ENCODE peak calls at places on chromosomes 1 and 21, in seven cellular contexts. One of them, this sample, is unnamed.

GRCh38 chr1:93516164-93516563 is 68.2 kb downstream of the FNBP1L start:
- DNase-seq in IMR-90: no peak
- DNase-seq in mesendoderm: peak; percentile 25
- DNase-seq in H1: no peak
- DNase-seq in H9: no peak
- DNase-seq in trophoblast cell: peak; percentile 13
- DNase-seq in mesenchymal stem cell: no peak
- DNase-seq in this sample: no peak

GRCh38 chr1:153777648-153778047 is 2.4 kb downstream of the SLC27A3 start:
- DNase-seq in IMR-90: peak; percentile 21
- DNase-seq in mesenchymal stem cell: no peak
- DNase-seq in mesendoderm: no peak
- DNase-seq in trophoblast cell: no peak
- DNase-seq in H1: no peak
- DNase-seq in H9: no peak
- DNase-seq in this sample: no peak

GRCh38 chr1:55233149-55233777 is 18.1 kb upstream of the USP24 start:
- DNase-seq in IMR-90: peak; percentile 32
- DNase-seq in trophoblast cell: peak; percentile 17
- DNase-seq in H1: no peak
- DNase-seq in H9: no peak
- DNase-seq in mesendoderm: peak; percentile 95
- DNase-seq in mesenchymal stem cell: peak; percentile 44
- DNase-seq in this sample: no peak

GRCh38 chr1:234168061-234168724 is 205.1 kb upstream of the COA6 start:
- DNase-seq in mesenchymal stem cell: no peak
- DNase-seq in trophoblast cell: no peak
- DNase-seq in H9: no peak
- DNase-seq in H1: no peak
- DNase-seq in IMR-90: no peak
- DNase-seq in mesendoderm: no peak
- DNase-seq in this sample: no peak

GRCh38 chr1:233268389-233269022 is 27.0 kb downstream of the PCNX2 start:
- DNase-seq in H9: no peak
- DNase-seq in IMR-90: no peak
- DNase-seq in H1: no peak
- DNase-seq in mesendoderm: no peak
- DNase-seq in trophoblast cell: no peak
- DNase-seq in mesenchymal stem cell: no peak
- DNase-seq in this sample: no peak

GRCh38 chr1:243435824-243436223 is 180.0 kb downstream of the SDCCAG8 start:
- DNase-seq in H1: no peak
- DNase-seq in trophoblast cell: no peak
- DNase-seq in mesenchymal stem cell: no peak
- DNase-seq in H9: no peak
- DNase-seq in IMR-90: no peak
- DNase-seq in mesendoderm: no peak
- DNase-seq in this sample: no peak

GRCh38 chr1:18723206-18723605 is 92.6 kb downstream of the PAX7 start:
- DNase-seq in H1: no peak
- DNase-seq in mesenchymal stem cell: no peak
- DNase-seq in trophoblast cell: no peak
- DNase-seq in mesendoderm: no peak
- DNase-seq in IMR-90: no peak
- DNase-seq in H9: no peak
- DNase-seq in this sample: no peak

GRCh38 chr1:29895201-29895600 is 658.9 kb downstream of the PTPRU start:
- DNase-seq in mesenchymal stem cell: no peak
- DNase-seq in H1: no peak
- DNase-seq in trophoblast cell: no peak
- DNase-seq in IMR-90: no peak
- DNase-seq in H9: no peak
- DNase-seq in mesendoderm: no peak
- DNase-seq in this sample: no peak

GRCh38 chr1:114286179-114286578 is 132.5 kb upstream of the SYT6 start:
- DNase-seq in H9: no peak
- DNase-seq in mesendoderm: no peak
- DNase-seq in IMR-90: peak; percentile 31
- DNase-seq in H1: no peak
- DNase-seq in mesenchymal stem cell: no peak
- DNase-seq in trophoblast cell: no peak
- DNase-seq in this sample: no peak

GRCh38 chr1:235946570-235946981 is 79.9 kb upstream of the LYST start:
- DNase-seq in mesenchymal stem cell: peak; percentile 96
- DNase-seq in trophoblast cell: no peak
- DNase-seq in mesendoderm: no peak
- DNase-seq in IMR-90: peak; percentile 90
- DNase-seq in H9: no peak
- DNase-seq in H1: no peak
- DNase-seq in this sample: no peak

GRCh38 chr1:29382851-29383588 is 146.7 kb downstream of the PTPRU start:
- DNase-seq in mesenchymal stem cell: no peak
- DNase-seq in IMR-90: no peak
- DNase-seq in mesendoderm: no peak
- DNase-seq in trophoblast cell: no peak
- DNase-seq in H9: no peak
- DNase-seq in H1: no peak
- DNase-seq in this sample: no peak

GRCh38 chr1:200510228-200510623 is 100.4 kb upstream of the ZNF281 start:
- DNase-seq in H1: peak; percentile 83
- DNase-seq in mesenchymal stem cell: peak; percentile 84
- DNase-seq in mesendoderm: peak; percentile 82
- DNase-seq in trophoblast cell: peak; percentile 98
- DNase-seq in H9: peak; percentile 76
- DNase-seq in IMR-90: peak; percentile 88
- DNase-seq in this sample: peak; percentile 84

GRCh38 chr1:71311396-71311795 is 230.6 kb upstream of the ZRANB2 start:
- DNase-seq in H1: no peak
- DNase-seq in trophoblast cell: no peak
- DNase-seq in mesenchymal stem cell: no peak
- DNase-seq in H9: no peak
- DNase-seq in IMR-90: no peak
- DNase-seq in mesendoderm: no peak
- DNase-seq in this sample: no peak

GRCh38 chr1:1033009-1033587 is 13.2 kb downstream of the AGRN start:
- DNase-seq in trophoblast cell: peak; percentile 75
- DNase-seq in mesendoderm: peak; percentile 98
- DNase-seq in H1: peak; percentile 97
- DNase-seq in mesenchymal stem cell: peak; percentile 84
- DNase-seq in H9: peak; percentile 97
- DNase-seq in IMR-90: peak; percentile 63
- DNase-seq in this sample: peak; percentile 96

GRCh38 chr21:44730028-44730395 is 18.6 kb upstream of the TSPEAR start:
- DNase-seq in IMR-90: no peak
- DNase-seq in H1: peak; percentile 34
- DNase-seq in H9: no peak
- DNase-seq in mesenchymal stem cell: no peak
- DNase-seq in mesendoderm: no peak
- DNase-seq in trophoblast cell: no peak
- DNase-seq in this sample: no peak

GRCh38 chr1:44043176-44044070 is 12.2 kb upstream of the SLC6A9 start:
- DNase-seq in H1: no peak
- DNase-seq in mesendoderm: no peak
- DNase-seq in trophoblast cell: no peak
- DNase-seq in H9: no peak
- DNase-seq in mesenchymal stem cell: no peak
- DNase-seq in IMR-90: no peak
- DNase-seq in this sample: no peak

GRCh38 chr1:175137369-175137768 is 55.2 kb downstream of the KIAA0040 start:
- DNase-seq in H1: no peak
- DNase-seq in IMR-90: no peak
- DNase-seq in mesenchymal stem cell: no peak
- DNase-seq in trophoblast cell: no peak
- DNase-seq in H9: no peak
- DNase-seq in mesendoderm: no peak
- DNase-seq in this sample: no peak

GRCh38 chr1:108831225-108831624 is 25.7 kb downstream of the AKNAD1 start:
- DNase-seq in trophoblast cell: peak; percentile 96
- DNase-seq in IMR-90: peak; percentile 89
- DNase-seq in mesendoderm: no peak
- DNase-seq in mesenchymal stem cell: peak; percentile 93
- DNase-seq in H1: no peak
- DNase-seq in H9: no peak
- DNase-seq in this sample: no peak

GRCh38 chr1:94579876-94580294 is 38.3 kb upstream of the F3 start:
- DNase-seq in H9: peak; percentile 69
- DNase-seq in IMR-90: peak; percentile 98
- DNase-seq in mesenchymal stem cell: peak; percentile 94
- DNase-seq in H1: no peak
- DNase-seq in mesendoderm: peak; percentile 97
- DNase-seq in trophoblast cell: peak; percentile 97
- DNase-seq in this sample: no peak

GRCh38 chr1:25095635-25096200 is 136.6 kb downstream of the SYF2 start:
- DNase-seq in mesenchymal stem cell: no peak
- DNase-seq in trophoblast cell: no peak
- DNase-seq in H1: no peak
- DNase-seq in mesendoderm: no peak
- DNase-seq in IMR-90: no peak
- DNase-seq in H9: no peak
- DNase-seq in this sample: no peak

DNA sequence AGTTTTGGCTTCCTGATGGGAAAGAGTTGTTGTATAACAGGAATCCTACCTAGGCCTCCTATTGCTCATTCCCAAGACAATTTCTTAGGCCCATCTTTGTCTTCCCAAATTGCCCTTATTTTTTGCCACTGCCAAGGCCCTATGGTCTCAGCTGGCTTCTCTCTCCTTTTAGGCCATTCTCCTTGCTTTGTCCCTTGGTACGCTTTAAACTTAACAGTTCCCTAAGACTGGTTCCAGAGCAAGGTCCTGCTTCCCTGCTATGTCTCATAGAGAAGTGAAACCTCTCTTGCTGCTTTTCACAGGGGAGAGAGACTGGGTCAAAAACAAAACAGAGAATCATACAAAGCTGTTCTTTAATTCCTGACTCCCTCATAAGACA is 77.1 kb downstream of the XCL2 start:
- DNase-seq in mesenchymal stem cell: no peak
- DNase-seq in mesendoderm: no peak
- DNase-seq in H1: no peak
- DNase-seq in trophoblast cell: no peak
- DNase-seq in IMR-90: no peak
- DNase-seq in H9: no peak
- DNase-seq in this sample: no peak
- H2BK120ac ChIP-seq in mesenchymal stem cell: no peak overlapping the region
- H2BK120ac ChIP-seq in mesendoderm: no peak overlapping the region
- H2BK120ac ChIP-seq in H1: no peak overlapping the region
- H2BK120ac ChIP-seq in trophoblast cell: peak overlapping the region; percentile 30
- H2BK120ac ChIP-seq in IMR-90: no peak overlapping the region
- H2BK120ac ChIP-seq in H9: no peak overlapping the region
- H2BK120ac ChIP-seq in this sample: no peak overlapping the region

GRCh38 chr1:87682565-87682964 is 353.9 kb downstream of the LMO4 start:
- DNase-seq in H9: no peak
- DNase-seq in IMR-90: no peak
- DNase-seq in H1: no peak
- DNase-seq in trophoblast cell: no peak
- DNase-seq in mesenchymal stem cell: no peak
- DNase-seq in mesendoderm: no peak
- DNase-seq in this sample: no peak

GRCh38 chr1:87683557-87683956 is 354.9 kb downstream of the LMO4 start:
- DNase-seq in mesenchymal stem cell: no peak
- DNase-seq in H1: no peak
- DNase-seq in mesendoderm: no peak
- DNase-seq in IMR-90: no peak
- DNase-seq in trophoblast cell: no peak
- DNase-seq in H9: no peak
- DNase-seq in this sample: no peak

GRCh38 chr1:87674791-87675190 is 346.1 kb downstream of the LMO4 start:
- DNase-seq in trophoblast cell: peak; percentile 16
- DNase-seq in H1: no peak
- DNase-seq in mesendoderm: no peak
- DNase-seq in H9: no peak
- DNase-seq in mesenchymal stem cell: no peak
- DNase-seq in IMR-90: no peak
- DNase-seq in this sample: no peak

GRCh38 chr1:87673748-87674147 is 345.1 kb downstream of the LMO4 start:
- DNase-seq in IMR-90: no peak
- DNase-seq in trophoblast cell: no peak
- DNase-seq in H1: no peak
- DNase-seq in mesenchymal stem cell: no peak
- DNase-seq in H9: no peak
- DNase-seq in mesendoderm: no peak
- DNase-seq in this sample: no peak

DNA sequence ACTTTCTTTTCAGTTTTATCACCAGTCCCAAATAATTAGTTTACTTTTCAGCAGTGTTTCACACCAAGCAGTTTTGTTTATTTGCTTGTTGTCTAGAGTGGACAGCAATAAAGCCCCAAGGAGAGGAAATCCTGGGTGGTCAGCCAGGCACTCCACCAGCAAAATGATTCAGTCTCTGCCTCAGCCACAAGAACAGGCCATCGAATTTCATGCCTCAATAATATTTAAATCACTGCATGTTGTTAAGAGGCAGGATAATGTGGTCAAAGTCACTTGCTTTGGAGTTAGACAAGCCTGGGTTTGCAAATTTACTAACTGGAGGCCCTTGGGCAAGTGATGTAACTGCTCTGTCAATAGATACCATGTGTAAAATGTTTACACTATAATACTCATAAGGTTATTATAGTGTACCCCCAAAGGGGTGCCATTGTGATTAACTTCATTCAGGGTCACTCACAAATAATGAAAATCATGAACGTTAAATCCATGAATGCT is 349.6 kb downstream of the LMO4 start:
- DNase-seq in trophoblast cell: no peak
- DNase-seq in mesendoderm: no peak
- DNase-seq in H1: no peak
- DNase-seq in IMR-90: no peak
- DNase-seq in H9: no peak
- DNase-seq in mesenchymal stem cell: no peak
- DNase-seq in this sample: no peak
- H2BK120ac ChIP-seq in trophoblast cell: no peak overlapping the region
- H2BK120ac ChIP-seq in mesendoderm: no peak overlapping the region
- H2BK120ac ChIP-seq in H1: no peak overlapping the region
- H2BK120ac ChIP-seq in IMR-90: no peak overlapping the region
- H2BK120ac ChIP-seq in H9: no peak overlapping the region
- H2BK120ac ChIP-seq in mesenchymal stem cell: no peak overlapping the region
- H2BK120ac ChIP-seq in this sample: no peak overlapping the region

DNA sequence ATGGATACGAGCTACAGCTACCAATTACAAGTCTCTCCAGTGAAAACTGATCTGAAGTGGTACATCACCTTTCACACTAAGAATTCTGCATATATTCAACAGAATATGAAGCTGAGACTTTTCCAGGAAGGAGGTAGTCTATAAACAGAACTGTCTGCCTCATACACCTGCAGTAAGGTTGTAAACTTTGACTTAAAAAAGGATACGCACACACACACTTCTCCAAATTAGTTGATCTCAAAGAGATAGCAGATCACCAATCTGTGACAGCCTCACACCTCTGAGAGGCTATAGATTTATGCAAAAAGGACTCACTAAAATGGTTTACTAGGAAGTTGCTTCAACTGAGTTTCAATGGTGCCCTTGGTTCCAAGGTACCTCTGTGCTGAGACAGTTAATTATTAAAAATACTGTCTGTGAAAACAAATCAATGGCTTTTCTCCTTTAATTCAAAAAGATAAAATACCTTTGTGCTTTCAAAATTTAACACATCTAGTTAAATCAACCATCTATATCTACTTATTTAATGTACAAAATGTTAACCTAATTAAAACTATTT is 17.9 kb downstream of the ELK4 start:
- DNase-seq in IMR-90: no peak
- DNase-seq in mesenchymal stem cell: no peak
- DNase-seq in H9: no peak
- DNase-seq in H1: no peak
- DNase-seq in mesendoderm: no peak
- DNase-seq in trophoblast cell: no peak
- DNase-seq in this sample: no peak
- H2BK120ac ChIP-seq in IMR-90: no peak overlapping the region
- H2BK120ac ChIP-seq in mesenchymal stem cell: no peak overlapping the region
- H2BK120ac ChIP-seq in H9: no peak overlapping the region
- H2BK120ac ChIP-seq in H1: no peak overlapping the region
- H2BK120ac ChIP-seq in mesendoderm: no peak overlapping the region
- H2BK120ac ChIP-seq in trophoblast cell: no peak overlapping the region
- H2BK120ac ChIP-seq in this sample: no peak overlapping the region

GRCh38 chr1:220076861-220077762 is 12.5 kb downstream of the BPNT1 start:
- DNase-seq in mesendoderm: no peak
- DNase-seq in IMR-90: peak; percentile 27
- DNase-seq in mesenchymal stem cell: no peak
- DNase-seq in trophoblast cell: no peak
- DNase-seq in H1: no peak
- DNase-seq in H9: no peak
- DNase-seq in this sample: no peak
- H2BK120ac ChIP-seq in mesendoderm: no peak overlapping the region
- H2BK120ac ChIP-seq in IMR-90: no peak overlapping the region
- H2BK120ac ChIP-seq in mesenchymal stem cell: no peak overlapping the region
- H2BK120ac ChIP-seq in trophoblast cell: no peak overlapping the region
- H2BK120ac ChIP-seq in H1: no peak overlapping the region
- H2BK120ac ChIP-seq in H9: no peak overlapping the region
- H2BK120ac ChIP-seq in this sample: no peak overlapping the region

This sample was measured in neuronal stem cell.